ENCODE peak calls at places on chromosomes 7 and 10, in seven cellular contexts. H is naive thymus-derived CD4-positive, alpha-beta T cell; G is adrenal gland; N is effector memory CD4-positive, alpha-beta T cell; U is ovary; D is left ventricle myocardium inferior; M is upper lobe of left lung. B is an unnamed sample. For H3K27me3 and H3K4me1, the result is how much of the 10 kb centered on the place peaks cover.

GRCh38 chr7:158929306-158929705 is 72.9 kb downstream of the DYNC2I1 start:
- DNase-seq in H (no peak), G (no peak), N (no peak), U (no peak), D (no peak), M (no peak), B (no peak)

GRCh38 chr10:16716051-16716450 is 101.2 kb downstream of the RSU1 start:
- DNase-seq in H (no peak), G (no peak), N (no peak), U (no peak), D (no peak), M (no peak), B (no peak)

GRCh38 chr10:108850138-108850854 is 1073.0 kb downstream of the XPNPEP1 start:
- DNase-seq in H (no peak), G (no peak), N (no peak), U (no peak), D (no peak), M (no peak), B (no peak)

GRCh38 chr7:137934941-137935848 is 66.7 kb downstream of the CREB3L2 start:
- DNase-seq in H (peak), G (no peak), N (no peak), U (no peak), D (no peak), M (no peak), B (no peak)

GRCh38 chr7:111210996-111211395 is 120.1 kb downstream of the LRRN3 start:
- DNase-seq in H (no peak), G (no peak), N (no peak), U (no peak), D (no peak), M (no peak), B (no peak)

GRCh38 chr10:28761084-28761875 is 84.0 kb downstream of the BAMBI start:
- DNase-seq in H (no peak), G (no peak), N (no peak), U (no peak), D (no peak), M (no peak), B (no peak)

GRCh38 chr10:80372675-80373074 is 16.1 kb downstream of the DYDC2 start:
- DNase-seq in H (no peak), G (no peak), N (no peak), U (no peak), D (no peak), M (no peak), B (no peak)

GRCh38 chr10:112744525-112744924 is 205.5 kb upstream of the TCF7L2 start:
- DNase-seq in H (no peak), G (no peak), N (no peak), U (no peak), D (no peak), M (no peak), B (no peak)

GRCh38 chr10:12720217-12720981 is 281.1 kb downstream of the CCDC3 start:
- DNase-seq in H (no peak), G (peak), N (no peak), U (no peak), D (peak), M (no peak), B (peak)

GRCh38 chr7:121608785-121609184 is 212.7 kb upstream of the FAM3C start:
- DNase-seq in H (no peak), G (peak), N (no peak), U (no peak), D (no peak), M (no peak), B (no peak)

GRCh38 chr7:101250324-101250723 is 5.4 kb upstream of the FIS1 start:
- DNase-seq in H (no peak), G (no peak), N (no peak), U (no peak), D (no peak), M (no peak), B (no peak)

GRCh38 chr10:29840516-29841276 is 205.9 kb upstream of the SVIL start:
- DNase-seq in H (no peak), G (no peak), N (no peak), U (no peak), D (no peak), M (no peak), B (no peak)

GRCh38 chr7:101904019-101904418 is 86.6 kb downstream of the CUX1 start:
- DNase-seq in H (no peak), G (no peak), N (no peak), U (no peak), D (no peak), M (no peak), B (no peak)

GRCh38 chr10:77049896-77050295 is 587.7 kb downstream of the KCNMA1 start:
- DNase-seq in H (no peak), G (no peak), N (no peak), U (no peak), D (no peak), M (no peak), B (no peak)

GRCh38 chr7:89511900-89512299 is 642.4 kb upstream of the STEAP1 start:
- DNase-seq in H (no peak), G (no peak), N (no peak), U (no peak), D (no peak), M (no peak), B (no peak)

GRCh38 chr10:102117391-102118159 is 2.6 kb downstream of the LDB1 start:
- DNase-seq in H (peak), G (peak), N (peak), U (peak), D (peak), M (peak), B (no peak)

GRCh38 chr10:118729641-118730258 is 25.0 kb downstream of the CACUL1 start:
- DNase-seq in H (peak), G (no peak), N (no peak), U (no peak), D (no peak), M (no peak), B (no peak)

GRCh38 chr10:43846187-43846680 is 197.6 kb upstream of the ZNF32 start:
- DNase-seq in H (peak), G (peak), N (peak), U (no peak), D (peak), M (peak), B (peak)

GRCh38 chr7:39663263-39663662 is 39.9 kb downstream of the RALA start:
- DNase-seq in H (no peak), G (no peak), N (no peak), U (no peak), D (no peak), M (no peak), B (no peak)
- H3K27me3 ChIP-seq in H (under half), G (under half), N (under half), U (under half), D (under half), M (under half), B (under half)

DNA sequence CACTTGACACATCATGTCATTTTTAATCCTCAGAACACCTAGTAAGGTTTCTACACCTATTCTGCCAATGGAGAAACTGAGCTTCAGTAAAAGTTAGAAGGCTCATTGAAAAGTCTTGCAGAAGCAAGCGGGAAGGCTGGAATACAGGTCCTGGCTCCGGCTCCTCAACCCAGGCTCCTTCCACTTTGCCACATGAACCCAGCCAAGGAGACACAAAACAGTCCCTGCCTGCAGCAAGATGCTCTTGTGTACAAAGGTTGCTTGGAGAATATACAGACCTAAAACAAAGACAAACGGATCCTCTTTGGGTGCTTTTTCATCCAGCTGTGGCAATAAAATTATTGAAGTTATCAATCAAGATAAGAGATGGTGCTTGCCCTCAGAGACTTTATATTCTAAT is 106.8 kb downstream of the SORBS1 start:
- DNase-seq in H (no peak), G (no peak), N (no peak), U (no peak), D (no peak), M (no peak), B (no peak)
- H3K4me1 ChIP-seq in H (under half), G (under half), N (under half), U (under half), D (half or more), M (under half), B (under half)

DNA sequence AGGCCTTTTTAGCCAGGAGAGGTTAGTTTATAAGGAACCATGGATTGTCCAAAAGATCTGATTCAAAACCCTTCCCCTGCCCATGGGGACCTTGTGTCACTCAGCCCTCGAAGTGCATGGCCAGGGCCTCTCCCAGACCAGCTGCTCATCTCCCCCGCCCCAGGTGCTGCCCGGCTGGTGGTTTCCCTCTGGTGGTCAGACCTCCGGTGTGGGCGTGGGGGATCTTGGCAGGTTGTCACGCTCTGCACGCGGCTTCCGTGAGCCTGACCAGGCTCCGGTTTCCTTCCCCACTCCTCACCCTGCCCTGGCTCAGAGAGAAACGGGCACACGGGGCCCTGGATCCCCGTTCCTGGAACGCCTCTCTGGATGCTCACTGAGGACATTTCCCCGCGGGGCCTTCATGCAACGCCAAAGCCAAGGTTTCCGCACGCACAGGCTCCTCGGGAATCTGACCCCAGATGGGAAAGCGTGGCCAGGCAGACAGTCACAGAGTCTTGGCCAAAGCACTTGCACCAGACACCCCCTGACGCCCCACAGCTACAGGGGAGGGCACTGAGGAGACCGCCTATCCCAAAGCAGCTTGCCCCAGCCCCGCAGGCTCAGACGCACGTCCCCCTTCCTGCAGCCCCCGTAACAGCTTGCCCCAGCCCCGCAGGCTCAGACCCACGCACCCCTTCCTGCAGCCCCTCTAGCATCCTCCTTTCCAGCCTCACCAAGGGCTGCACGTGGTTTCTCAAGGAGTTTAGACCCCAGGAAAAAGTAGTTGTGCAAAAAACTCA is 7.8 kb upstream of the DIP2C start:
- DNase-seq in H (no peak), G (no peak), N (no peak), U (no peak), D (no peak), M (peak), B (no peak)
- H3K27me3 ChIP-seq in H (under half), G (under half), N (under half), U (under half), D (under half), M (under half), B (under half)

DNA sequence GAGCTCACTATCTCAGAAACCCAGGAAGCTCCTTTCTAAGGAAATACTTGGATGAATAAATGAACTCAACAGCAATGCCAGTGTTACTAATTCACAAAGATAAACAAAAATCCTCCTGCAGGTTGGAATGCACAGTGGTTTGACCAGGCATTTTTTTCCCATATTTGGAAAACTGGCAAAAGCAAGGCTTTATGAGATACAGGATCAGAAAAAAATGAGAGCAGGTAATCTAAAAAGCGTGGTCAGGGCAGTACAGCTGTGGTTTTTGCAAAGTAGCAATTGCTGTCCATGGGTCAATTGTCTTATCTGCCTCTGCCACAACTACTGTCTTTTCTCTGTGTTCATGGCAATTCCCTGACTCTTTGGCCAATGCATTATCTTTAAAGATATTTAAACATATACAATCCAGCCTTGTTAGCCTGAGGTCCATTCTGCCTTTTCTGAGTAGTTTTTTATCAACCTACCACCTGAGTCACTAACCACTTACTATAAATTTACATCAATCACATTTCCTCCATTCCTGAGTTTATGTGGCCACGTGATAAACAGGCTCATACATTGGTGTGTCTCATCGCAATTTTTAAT is 564.5 kb upstream of the IGFBP3 start:
- DNase-seq in H (no peak), G (no peak), N (no peak), U (no peak), D (no peak), M (no peak), B (no peak)
- H3K4me1 ChIP-seq in H (under half), G (under half), N (under half), U (under half), D (under half), M (under half), B (under half)

GRCh38 chr7:129780257-129781127 is 169.0 kb downstream of the NRF1 start:
- DNase-seq in H (no peak), G (peak), N (peak), U (peak), D (no peak), M (peak), B (no peak)

GRCh38 chr7:129782257-129783096 is 170.3 kb downstream of the UBE2H start:
- DNase-seq in H (no peak), G (no peak), N (no peak), U (no peak), D (no peak), M (no peak), B (no peak)

GRCh38 chr7:129779602-129780256 is 168.2 kb downstream of the NRF1 start:
- DNase-seq in H (no peak), G (no peak), N (peak), U (no peak), D (no peak), M (peak), B (no peak)

GRCh38 chr7:129781856-129782256 is 170.3 kb downstream of the NRF1 start:
- DNase-seq in H (no peak), G (no peak), N (no peak), U (no peak), D (no peak), M (peak), B (no peak)

GRCh38 chr7:129781128-129781855 is 169.8 kb downstream of the NRF1 start:
- DNase-seq in H (no peak), G (no peak), N (no peak), U (no peak), D (no peak), M (no peak), B (no peak)
- H3K27me3 ChIP-seq in H (under half), G (half or more), N (half or more), U (under half), D (half or more), M (half or more), B (half or more)

GRCh38 chr10:70479161-70479531 is 579 bp downstream of the PALD1 start:
- DNase-seq in H (no peak), G (no peak), N (no peak), U (no peak), D (no peak), M (no peak), B (no peak)
- H3K4me1 ChIP-seq in H (under half), G (under half), N (under half), U (under half), D (half or more), M (half or more), B (under half)

B was measured in ascending aorta.